ENCODE peak calls at places on chromosomes 3 and 15, in five cellular contexts. One of them, this sample, is unnamed.

GRCh38 chr3:190709351-190709773 is 153.1 kb downstream of the GMNC start:
- DNase-seq in cardiac muscle cell: no peak
- DNase-seq in neuronal stem cell: no peak
- DNase-seq in CD8-positive, alpha-beta memory T cell: no peak
- DNase-seq in right cardiac atrium: no peak
- DNase-seq in this sample: no peak

GRCh38 chr3:25493786-25494185 is 65.7 kb downstream of the RARB start:
- DNase-seq in cardiac muscle cell: no peak
- DNase-seq in neuronal stem cell: no peak
- DNase-seq in CD8-positive, alpha-beta memory T cell: no peak
- DNase-seq in right cardiac atrium: no peak
- DNase-seq in this sample: no peak

GRCh38 chr3:17852217-17852616 is 109.8 kb upstream of the TBC1D5 start:
- DNase-seq in cardiac muscle cell: no peak
- DNase-seq in neuronal stem cell: no peak
- DNase-seq in CD8-positive, alpha-beta memory T cell: no peak
- DNase-seq in right cardiac atrium: no peak
- DNase-seq in this sample: no peak

GRCh38 chr15:65195542-65196026 is 10.4 kb upstream of the CLPX start:
- DNase-seq in cardiac muscle cell: no peak
- DNase-seq in neuronal stem cell: no peak
- DNase-seq in CD8-positive, alpha-beta memory T cell: no peak
- DNase-seq in right cardiac atrium: no peak
- DNase-seq in this sample: no peak

GRCh38 chr3:84959470-84960380 is 936 bp downstream of the CADM2 start:
- DNase-seq in cardiac muscle cell: peak; percentile 17
- DNase-seq in neuronal stem cell: peak; percentile 44
- DNase-seq in CD8-positive, alpha-beta memory T cell: no peak
- DNase-seq in right cardiac atrium: no peak
- DNase-seq in this sample: no peak

GRCh38 chr3:43455233-43455632 is 166.6 kb downstream of the ANO10 start:
- DNase-seq in cardiac muscle cell: peak; percentile 5
- DNase-seq in neuronal stem cell: no peak
- DNase-seq in CD8-positive, alpha-beta memory T cell: no peak
- DNase-seq in right cardiac atrium: no peak
- DNase-seq in this sample: no peak

GRCh38 chr3:22474706-22475470 is 723.9 kb upstream of the ZNF385D start:
- DNase-seq in cardiac muscle cell: no peak
- DNase-seq in neuronal stem cell: no peak
- DNase-seq in CD8-positive, alpha-beta memory T cell: no peak
- DNase-seq in right cardiac atrium: peak; percentile 12
- DNase-seq in this sample: no peak

GRCh38 chr3:8536106-8537052 is 34.8 kb downstream of the LMCD1 start:
- DNase-seq in cardiac muscle cell: no peak
- DNase-seq in neuronal stem cell: no peak
- DNase-seq in CD8-positive, alpha-beta memory T cell: no peak
- DNase-seq in right cardiac atrium: no peak
- DNase-seq in this sample: no peak

GRCh38 chr15:26391556-26392229 is 381.2 kb downstream of the GABRB3 start:
- DNase-seq in cardiac muscle cell: no peak
- DNase-seq in neuronal stem cell: no peak
- DNase-seq in CD8-positive, alpha-beta memory T cell: no peak
- DNase-seq in right cardiac atrium: no peak
- DNase-seq in this sample: no peak

GRCh38 chr3:56758539-56758981 is 43.2 kb downstream of the ARHGEF3 start:
- DNase-seq in cardiac muscle cell: no peak
- DNase-seq in neuronal stem cell: no peak
- DNase-seq in CD8-positive, alpha-beta memory T cell: no peak
- DNase-seq in right cardiac atrium: no peak
- DNase-seq in this sample: no peak

GRCh38 chr3:17749705-17750293 is 7.4 kb upstream of the TBC1D5 start:
- DNase-seq in cardiac muscle cell: no peak
- DNase-seq in neuronal stem cell: no peak
- DNase-seq in CD8-positive, alpha-beta memory T cell: no peak
- DNase-seq in right cardiac atrium: no peak
- DNase-seq in this sample: no peak

GRCh38 chr3:113495035-113495434 is 19.9 kb downstream of the SPICE1 start:
- DNase-seq in cardiac muscle cell: peak; percentile 8
- DNase-seq in neuronal stem cell: no peak
- DNase-seq in CD8-positive, alpha-beta memory T cell: no peak
- DNase-seq in right cardiac atrium: no peak
- DNase-seq in this sample: no peak

GRCh38 chr3:49199244-49199899 is 28.0 kb downstream of the KLHDC8B start:
- DNase-seq in cardiac muscle cell: no peak
- DNase-seq in neuronal stem cell: no peak
- DNase-seq in CD8-positive, alpha-beta memory T cell: no peak
- DNase-seq in right cardiac atrium: peak; percentile 99
- DNase-seq in this sample: no peak

GRCh38 chr15:73607405-73607804 is 25.8 kb downstream of the NPTN start:
- DNase-seq in cardiac muscle cell: no peak
- DNase-seq in neuronal stem cell: no peak
- DNase-seq in CD8-positive, alpha-beta memory T cell: no peak
- DNase-seq in right cardiac atrium: no peak
- DNase-seq in this sample: no peak

GRCh38 chr3:133445111-133445510 is 45.3 kb downstream of the BFSP2 start:
- DNase-seq in cardiac muscle cell: no peak
- DNase-seq in neuronal stem cell: no peak
- DNase-seq in CD8-positive, alpha-beta memory T cell: no peak
- DNase-seq in right cardiac atrium: no peak
- DNase-seq in this sample: no peak

GRCh38 chr3:108528459-108529231 is 18.2 kb upstream of the MYH15 start:
- DNase-seq in cardiac muscle cell: no peak
- DNase-seq in neuronal stem cell: no peak
- DNase-seq in CD8-positive, alpha-beta memory T cell: no peak
- DNase-seq in right cardiac atrium: no peak
- DNase-seq in this sample: no peak

GRCh38 chr15:101537681-101538080 is 48.2 kb upstream of the PCSK6 start:
- DNase-seq in cardiac muscle cell: no peak
- DNase-seq in neuronal stem cell: no peak
- DNase-seq in CD8-positive, alpha-beta memory T cell: no peak
- DNase-seq in right cardiac atrium: no peak
- DNase-seq in this sample: no peak

GRCh38 chr15:53976844-53977392 is 1.3 kb upstream of the UNC13C start:
- DNase-seq in cardiac muscle cell: peak; percentile 74
- DNase-seq in neuronal stem cell: peak; percentile 27
- DNase-seq in CD8-positive, alpha-beta memory T cell: no peak
- DNase-seq in right cardiac atrium: peak; percentile 7
- DNase-seq in this sample: no peak

GRCh38 chr3:33096103-33096868 is 660 bp downstream of the GLB1 start:
- DNase-seq in cardiac muscle cell: peak; percentile 48
- DNase-seq in neuronal stem cell: peak; percentile 26
- DNase-seq in CD8-positive, alpha-beta memory T cell: peak; percentile 22
- DNase-seq in right cardiac atrium: peak; percentile 60
- DNase-seq in this sample: peak; percentile 31

GRCh38 chr3:106261396-106261795 is 392.6 kb upstream of the CBLB start:
- DNase-seq in cardiac muscle cell: no peak
- DNase-seq in neuronal stem cell: no peak
- DNase-seq in CD8-positive, alpha-beta memory T cell: no peak
- DNase-seq in right cardiac atrium: no peak
- DNase-seq in this sample: no peak

GRCh38 chr3:86451749-86452148 is 539.2 kb downstream of the VGLL3 start:
- DNase-seq in cardiac muscle cell: no peak
- DNase-seq in neuronal stem cell: no peak
- DNase-seq in CD8-positive, alpha-beta memory T cell: no peak
- DNase-seq in right cardiac atrium: no peak
- DNase-seq in this sample: no peak

GRCh38 chr15:76138436-76138835 is 78.7 kb downstream of the TMEM266 start:
- DNase-seq in cardiac muscle cell: no peak
- DNase-seq in neuronal stem cell: no peak
- DNase-seq in CD8-positive, alpha-beta memory T cell: no peak
- DNase-seq in right cardiac atrium: no peak
- DNase-seq in this sample: no peak

GRCh38 chr3:178385280-178385952 is 150.8 kb upstream of the KCNMB2 start:
- DNase-seq in cardiac muscle cell: peak; percentile 48
- DNase-seq in neuronal stem cell: peak; percentile 48
- DNase-seq in CD8-positive, alpha-beta memory T cell: no peak
- DNase-seq in right cardiac atrium: no peak
- DNase-seq in this sample: peak; percentile 4

GRCh38 chr3:119346076-119346496 is 51.9 kb downstream of the ARHGAP31 start:
- DNase-seq in cardiac muscle cell: no peak
- DNase-seq in neuronal stem cell: no peak
- DNase-seq in CD8-positive, alpha-beta memory T cell: no peak
- DNase-seq in right cardiac atrium: no peak
- DNase-seq in this sample: no peak

GRCh38 chr15:70252936-70253280 is 155.2 kb upstream of the TLE3 start:
- DNase-seq in cardiac muscle cell: no peak
- DNase-seq in neuronal stem cell: no peak
- DNase-seq in CD8-positive, alpha-beta memory T cell: no peak
- DNase-seq in right cardiac atrium: no peak
- DNase-seq in this sample: no peak

GRCh38 chr15:52143862-52144261 is 31.3 kb upstream of the BCL2L10 start:
- DNase-seq in cardiac muscle cell: no peak
- DNase-seq in neuronal stem cell: no peak
- DNase-seq in CD8-positive, alpha-beta memory T cell: no peak
- DNase-seq in right cardiac atrium: no peak
- DNase-seq in this sample: no peak

GRCh38 chr15:25243800-25244097 is 195.1 kb downstream of the UBE3A start:
- DNase-seq in cardiac muscle cell: no peak
- DNase-seq in neuronal stem cell: no peak
- DNase-seq in CD8-positive, alpha-beta memory T cell: no peak
- DNase-seq in right cardiac atrium: peak; percentile 2
- DNase-seq in this sample: no peak

GRCh38 chr15:25246641-25247417 is 192.0 kb downstream of the UBE3A start:
- DNase-seq in cardiac muscle cell: no peak
- DNase-seq in neuronal stem cell: no peak
- DNase-seq in CD8-positive, alpha-beta memory T cell: no peak
- DNase-seq in right cardiac atrium: no peak
- DNase-seq in this sample: no peak

GRCh38 chr15:25245801-25246622 is 192.8 kb downstream of the UBE3A start:
- DNase-seq in cardiac muscle cell: no peak
- DNase-seq in neuronal stem cell: no peak
- DNase-seq in CD8-positive, alpha-beta memory T cell: no peak
- DNase-seq in right cardiac atrium: no peak
- DNase-seq in this sample: no peak

GRCh38 chr15:25242957-25243799 is 195.6 kb downstream of the UBE3A start:
- DNase-seq in cardiac muscle cell: no peak
- DNase-seq in neuronal stem cell: no peak
- DNase-seq in CD8-positive, alpha-beta memory T cell: no peak
- DNase-seq in right cardiac atrium: peak; percentile 2
- DNase-seq in this sample: no peak

DNA sequence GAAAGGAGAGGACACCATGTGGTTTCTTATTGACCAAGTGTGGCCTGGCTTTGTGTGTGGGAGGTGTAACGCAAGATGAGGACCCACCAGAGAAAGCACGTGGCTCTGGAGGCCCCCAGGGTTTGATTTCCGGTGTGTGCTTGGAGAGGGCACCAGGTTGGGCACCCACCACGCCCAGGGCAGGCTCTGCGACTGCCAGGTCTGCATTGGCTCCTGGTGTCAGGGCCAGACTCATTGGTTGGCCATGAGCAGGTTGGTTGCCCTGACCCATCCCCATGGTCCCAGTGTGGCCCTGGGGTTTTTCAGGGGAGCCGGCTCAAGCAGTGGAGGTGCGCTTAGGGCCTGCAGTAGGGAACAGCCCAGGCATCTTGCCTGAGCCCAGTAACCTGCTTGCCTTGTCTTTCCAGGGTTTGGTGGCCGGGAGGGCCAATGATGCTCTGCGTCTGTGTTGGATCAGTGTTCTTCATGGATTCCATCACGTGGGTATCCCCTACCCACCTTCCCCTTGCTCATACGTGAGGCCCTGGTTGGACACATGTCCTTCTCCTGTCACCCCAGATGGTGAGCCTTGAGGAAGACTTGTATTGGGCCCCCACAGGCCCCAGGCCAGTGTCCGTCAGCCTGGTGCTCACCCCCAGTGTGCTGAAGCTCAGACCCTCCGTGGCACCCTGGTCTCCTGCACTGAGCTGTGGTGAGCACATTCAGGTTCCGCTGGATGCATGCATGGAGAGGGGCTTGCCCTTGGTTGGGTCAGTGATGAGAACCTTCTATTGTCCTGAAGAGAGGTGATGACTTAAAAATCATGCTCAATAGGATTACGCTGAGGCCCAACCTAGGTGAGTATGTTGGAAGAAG is 193.9 kb downstream of the UBE3A start:
- DNase-seq in cardiac muscle cell: no peak
- DNase-seq in neuronal stem cell: no peak
- DNase-seq in CD8-positive, alpha-beta memory T cell: no peak
- DNase-seq in right cardiac atrium: peak; percentile 2
- DNase-seq in this sample: no peak
- H3K9me3 ChIP-seq in cardiac muscle cell: no peaks in the 10 kb centered on the region
- H3K9me3 ChIP-seq in neuronal stem cell: peaks cover 4% of the 10 kb centered on the region
- H3K9me3 ChIP-seq in CD8-positive, alpha-beta memory T cell: no peaks in the 10 kb centered on the region
- H3K9me3 ChIP-seq in right cardiac atrium: no peaks in the 10 kb centered on the region
- H3K9me3 ChIP-seq in this sample: no peaks in the 10 kb centered on the region

GRCh38 chr3:58839964-58840363 is 173.4 kb upstream of the FAM3D start:
- DNase-seq in cardiac muscle cell: no peak
- DNase-seq in neuronal stem cell: no peak
- DNase-seq in CD8-positive, alpha-beta memory T cell: no peak
- DNase-seq in right cardiac atrium: no peak
- DNase-seq in this sample: no peak
- H3K9me3 ChIP-seq in cardiac muscle cell: no peaks in the 10 kb centered on the region
- H3K9me3 ChIP-seq in neuronal stem cell: no peaks in the 10 kb centered on the region
- H3K9me3 ChIP-seq in CD8-positive, alpha-beta memory T cell: no peaks in the 10 kb centered on the region
- H3K9me3 ChIP-seq in right cardiac atrium: no peaks in the 10 kb centered on the region
- H3K9me3 ChIP-seq in this sample: no peaks in the 10 kb centered on the region

DNA sequence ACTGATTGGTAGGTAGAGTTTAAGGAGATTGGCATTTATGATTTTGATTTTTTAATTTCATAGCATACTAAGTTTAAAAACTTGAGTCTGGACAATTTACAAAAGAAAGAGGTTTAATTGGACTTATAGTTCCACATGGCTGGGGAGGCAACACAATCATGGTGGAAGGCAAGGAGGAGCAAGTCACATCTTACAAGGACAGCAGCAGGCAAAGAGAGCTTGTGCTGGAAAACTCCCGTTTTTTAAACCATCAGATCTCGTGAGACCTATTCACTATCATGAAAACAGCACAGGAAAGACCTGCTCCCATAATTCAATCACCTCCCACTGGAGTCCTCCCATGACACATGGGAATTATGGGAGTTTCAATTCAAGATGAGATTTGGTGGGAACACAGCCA is 630.9 kb upstream of the NR2F2 start:
- DNase-seq in cardiac muscle cell: no peak
- DNase-seq in neuronal stem cell: no peak
- DNase-seq in CD8-positive, alpha-beta memory T cell: no peak
- DNase-seq in right cardiac atrium: no peak
- DNase-seq in this sample: no peak
- H3K9me3 ChIP-seq in cardiac muscle cell: peaks cover 5% of the 10 kb centered on the region
- H3K9me3 ChIP-seq in neuronal stem cell: peaks cover 59% of the 10 kb centered on the region
- H3K9me3 ChIP-seq in CD8-positive, alpha-beta memory T cell: peaks cover 15% of the 10 kb centered on the region
- H3K9me3 ChIP-seq in right cardiac atrium: peaks cover 3% of the 10 kb centered on the region
- H3K9me3 ChIP-seq in this sample: peaks cover 3% of the 10 kb centered on the region

GRCh38 chr3:194387926-194388418 is 11.1 kb downstream of the GP5 start:
- DNase-seq in cardiac muscle cell: no peak
- DNase-seq in neuronal stem cell: no peak
- DNase-seq in CD8-positive, alpha-beta memory T cell: no peak
- DNase-seq in right cardiac atrium: no peak
- DNase-seq in this sample: no peak

GRCh38 chr3:194386066-194386465 is 13.0 kb downstream of the GP5 start:
- DNase-seq in cardiac muscle cell: no peak
- DNase-seq in neuronal stem cell: no peak
- DNase-seq in CD8-positive, alpha-beta memory T cell: no peak
- DNase-seq in right cardiac atrium: no peak
- DNase-seq in this sample: no peak

GRCh38 chr3:194384569-194385001 is 14.5 kb downstream of the GP5 start:
- DNase-seq in cardiac muscle cell: no peak
- DNase-seq in neuronal stem cell: no peak
- DNase-seq in CD8-positive, alpha-beta memory T cell: no peak
- DNase-seq in right cardiac atrium: no peak
- DNase-seq in this sample: no peak

GRCh38 chr3:194387276-194387675 is 11.8 kb downstream of the GP5 start:
- DNase-seq in cardiac muscle cell: no peak
- DNase-seq in neuronal stem cell: no peak
- DNase-seq in CD8-positive, alpha-beta memory T cell: no peak
- DNase-seq in right cardiac atrium: no peak
- DNase-seq in this sample: no peak

GRCh38 chr3:194386610-194387009 is 12.5 kb downstream of the GP5 start:
- DNase-seq in cardiac muscle cell: no peak
- DNase-seq in neuronal stem cell: no peak
- DNase-seq in CD8-positive, alpha-beta memory T cell: no peak
- DNase-seq in right cardiac atrium: no peak
- DNase-seq in this sample: no peak
- H3K9me3 ChIP-seq in cardiac muscle cell: no peaks in the 10 kb centered on the region
- H3K9me3 ChIP-seq in neuronal stem cell: peaks cover 5% of the 10 kb centered on the region
- H3K9me3 ChIP-seq in CD8-positive, alpha-beta memory T cell: peaks cover 9% of the 10 kb centered on the region
- H3K9me3 ChIP-seq in right cardiac atrium: no peaks in the 10 kb centered on the region
- H3K9me3 ChIP-seq in this sample: no peaks in the 10 kb centered on the region

This sample was measured in T-helper 17 cell.